ENCODE peak calls at places on chromosomes 11 and 22, in nine cellular contexts. One of them, this sample, is unnamed.

GRCh38 chr11:34869425-34869824 is 46.8 kb downstream of the APIP start:
- DNase-seq in neural crest cell: no peak
- DNase-seq in stomach: no peak
- DNase-seq in choroid plexus epithelial cell: peak
- DNase-seq in progenitor cell of endocrine pancreas: no peak
- DNase-seq in adrenal gland: no peak
- DNase-seq in HFFc6: no peak
- DNase-seq in dorsolateral prefrontal cortex: no peak
- DNase-seq in A673: peak
- DNase-seq in this sample: no peak

GRCh38 chr11:126166413-126166812 is 45.0 kb downstream of the RPUSD4 start:
- DNase-seq in A673: no peak
- DNase-seq in dorsolateral prefrontal cortex: no peak
- DNase-seq in progenitor cell of endocrine pancreas: no peak
- DNase-seq in choroid plexus epithelial cell: no peak
- DNase-seq in adrenal gland: no peak
- DNase-seq in HFFc6: no peak
- DNase-seq in stomach: no peak
- DNase-seq in neural crest cell: no peak
- DNase-seq in this sample: no peak

GRCh38 chr11:77249427-77249826 is 52.1 kb downstream of the GDPD4 start:
- DNase-seq in A673: no peak
- DNase-seq in HFFc6: no peak
- DNase-seq in stomach: no peak
- DNase-seq in choroid plexus epithelial cell: no peak
- DNase-seq in neural crest cell: no peak
- DNase-seq in dorsolateral prefrontal cortex: no peak
- DNase-seq in progenitor cell of endocrine pancreas: no peak
- DNase-seq in adrenal gland: no peak
- DNase-seq in this sample: no peak

GRCh38 chr11:10930224-10930960 is 72.5 kb upstream of the ZBED5 start:
- DNase-seq in stomach: no peak
- DNase-seq in choroid plexus epithelial cell: peak
- DNase-seq in HFFc6: no peak
- DNase-seq in dorsolateral prefrontal cortex: no peak
- DNase-seq in adrenal gland: no peak
- DNase-seq in A673: peak
- DNase-seq in progenitor cell of endocrine pancreas: no peak
- DNase-seq in neural crest cell: no peak
- DNase-seq in this sample: no peak

GRCh38 chr11:109914809-109915653 is 178.2 kb upstream of the ZC3H12C start:
- DNase-seq in dorsolateral prefrontal cortex: no peak
- DNase-seq in progenitor cell of endocrine pancreas: no peak
- DNase-seq in adrenal gland: no peak
- DNase-seq in neural crest cell: no peak
- DNase-seq in A673: no peak
- DNase-seq in choroid plexus epithelial cell: peak
- DNase-seq in HFFc6: no peak
- DNase-seq in stomach: no peak
- DNase-seq in this sample: peak

GRCh38 chr11:76972051-76972450 is 62.1 kb upstream of the B3GNT6 start:
- DNase-seq in adrenal gland: no peak
- DNase-seq in dorsolateral prefrontal cortex: no peak
- DNase-seq in A673: no peak
- DNase-seq in neural crest cell: no peak
- DNase-seq in choroid plexus epithelial cell: no peak
- DNase-seq in progenitor cell of endocrine pancreas: no peak
- DNase-seq in HFFc6: no peak
- DNase-seq in stomach: no peak
- DNase-seq in this sample: no peak

GRCh38 chr11:64000026-64000739 is 13.9 kb downstream of the OTUB1 start:
- DNase-seq in dorsolateral prefrontal cortex: peak
- DNase-seq in neural crest cell: peak
- DNase-seq in A673: peak
- DNase-seq in adrenal gland: peak
- DNase-seq in HFFc6: peak
- DNase-seq in choroid plexus epithelial cell: peak
- DNase-seq in stomach: peak
- DNase-seq in progenitor cell of endocrine pancreas: peak
- DNase-seq in this sample: peak

GRCh38 chr11:15149050-15149449 is 34.3 kb downstream of the INSC start:
- DNase-seq in dorsolateral prefrontal cortex: no peak
- DNase-seq in adrenal gland: no peak
- DNase-seq in stomach: no peak
- DNase-seq in A673: no peak
- DNase-seq in choroid plexus epithelial cell: no peak
- DNase-seq in neural crest cell: no peak
- DNase-seq in progenitor cell of endocrine pancreas: no peak
- DNase-seq in HFFc6: no peak
- DNase-seq in this sample: no peak

GRCh38 chr11:18322818-18323570 is 627 bp downstream of the GTF2H1 start:
- DNase-seq in adrenal gland: no peak
- DNase-seq in neural crest cell: no peak
- DNase-seq in A673: no peak
- DNase-seq in HFFc6: no peak
- DNase-seq in stomach: no peak
- DNase-seq in choroid plexus epithelial cell: no peak
- DNase-seq in progenitor cell of endocrine pancreas: no peak
- DNase-seq in dorsolateral prefrontal cortex: no peak
- DNase-seq in this sample: no peak

GRCh38 chr11:87573708-87574107 is 536.0 kb downstream of the TMEM135 start:
- DNase-seq in progenitor cell of endocrine pancreas: no peak
- DNase-seq in A673: no peak
- DNase-seq in choroid plexus epithelial cell: no peak
- DNase-seq in HFFc6: no peak
- DNase-seq in stomach: no peak
- DNase-seq in neural crest cell: no peak
- DNase-seq in adrenal gland: no peak
- DNase-seq in dorsolateral prefrontal cortex: no peak
- DNase-seq in this sample: no peak

GRCh38 chr22:43188829-43189545 is 2.1 kb upstream of the TTLL12 start:
- DNase-seq in progenitor cell of endocrine pancreas: no peak
- DNase-seq in A673: no peak
- DNase-seq in dorsolateral prefrontal cortex: no peak
- DNase-seq in choroid plexus epithelial cell: no peak
- DNase-seq in HFFc6: no peak
- DNase-seq in stomach: no peak
- DNase-seq in neural crest cell: no peak
- DNase-seq in adrenal gland: no peak
- DNase-seq in this sample: no peak

GRCh38 chr11:111066861-111067260 is 178.7 kb upstream of the POU2AF2 start:
- DNase-seq in adrenal gland: no peak
- DNase-seq in dorsolateral prefrontal cortex: no peak
- DNase-seq in progenitor cell of endocrine pancreas: no peak
- DNase-seq in choroid plexus epithelial cell: no peak
- DNase-seq in A673: no peak
- DNase-seq in HFFc6: no peak
- DNase-seq in stomach: no peak
- DNase-seq in neural crest cell: no peak
- DNase-seq in this sample: no peak

GRCh38 chr11:123381149-123381548 is 48.9 kb upstream of the GRAMD1B start:
- DNase-seq in adrenal gland: no peak
- DNase-seq in progenitor cell of endocrine pancreas: no peak
- DNase-seq in HFFc6: no peak
- DNase-seq in choroid plexus epithelial cell: no peak
- DNase-seq in stomach: no peak
- DNase-seq in dorsolateral prefrontal cortex: no peak
- DNase-seq in A673: no peak
- DNase-seq in neural crest cell: no peak
- DNase-seq in this sample: no peak

GRCh38 chr11:134845474-134846435 is 433.7 kb upstream of the B3GAT1 start:
- DNase-seq in adrenal gland: no peak
- DNase-seq in neural crest cell: no peak
- DNase-seq in choroid plexus epithelial cell: no peak
- DNase-seq in dorsolateral prefrontal cortex: no peak
- DNase-seq in stomach: no peak
- DNase-seq in A673: no peak
- DNase-seq in HFFc6: no peak
- DNase-seq in progenitor cell of endocrine pancreas: no peak
- DNase-seq in this sample: no peak

DNA sequence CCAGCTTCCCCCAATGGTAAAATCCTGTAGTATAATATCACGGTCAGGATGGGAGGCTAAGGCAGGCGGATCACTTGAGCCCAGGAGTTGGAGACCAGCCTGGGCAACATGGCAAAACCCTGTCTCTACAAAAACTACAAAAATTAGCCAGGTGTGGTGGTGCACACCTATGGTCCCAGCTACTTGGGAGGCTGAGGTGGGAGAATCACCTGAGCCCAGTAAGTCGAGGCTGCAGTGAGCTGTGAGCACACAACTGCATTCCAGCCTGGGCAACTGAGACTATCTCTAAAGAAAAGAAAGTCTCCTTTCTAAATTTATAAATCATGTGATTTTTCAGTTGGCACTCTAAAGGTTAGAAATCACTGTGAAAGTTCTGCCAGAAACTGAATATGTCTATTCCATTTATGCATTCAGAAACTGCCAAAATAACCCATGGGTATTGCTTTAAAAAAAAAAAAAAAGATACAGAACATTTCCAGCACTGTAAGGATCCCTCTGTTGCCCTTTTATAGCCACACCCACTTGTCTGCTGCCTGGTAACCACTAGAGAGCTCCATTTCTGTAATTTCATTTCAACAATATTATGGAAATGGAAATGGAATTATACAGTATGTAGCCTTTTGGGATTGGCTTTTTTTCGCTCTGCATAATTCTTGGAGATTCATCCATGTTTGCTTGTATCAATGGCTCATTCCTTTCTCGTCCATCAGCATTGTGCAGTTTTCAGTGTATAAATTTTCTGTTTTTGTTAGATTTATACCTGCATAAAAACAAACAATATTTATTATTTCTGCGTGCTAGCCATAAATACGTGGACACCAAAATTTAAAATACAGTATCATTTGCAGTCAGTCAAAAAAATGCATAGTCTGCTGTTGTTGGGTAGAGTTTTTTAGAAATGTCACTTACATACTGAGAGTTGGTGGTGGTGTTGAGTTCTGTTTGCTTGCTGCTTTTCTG is 9.4 kb downstream of the CDC45 start:
- DNase-seq in progenitor cell of endocrine pancreas: no peak
- DNase-seq in stomach: no peak
- DNase-seq in choroid plexus epithelial cell: peak
- DNase-seq in adrenal gland: peak
- DNase-seq in neural crest cell: no peak
- DNase-seq in HFFc6: no peak
- DNase-seq in A673: no peak
- DNase-seq in dorsolateral prefrontal cortex: no peak
- DNase-seq in this sample: no peak
- TF ChIP-seq CTCF in progenitor cell of endocrine pancreas: no peak
- TF ChIP-seq CTCF in stomach: no peak
- TF ChIP-seq CTCF in choroid plexus epithelial cell: peak
- TF ChIP-seq CTCF in adrenal gland: no peak
- TF ChIP-seq CTCF in neural crest cell: no peak
- TF ChIP-seq CTCF in HFFc6: no peak
- TF ChIP-seq CTCF in A673: peak
- TF ChIP-seq CTCF in dorsolateral prefrontal cortex: no peak
- TF ChIP-seq CTCF in this sample: no peak

GRCh38 chr22:37552560-37553163 is 7.6 kb upstream of the CDC42EP1 start:
- DNase-seq in dorsolateral prefrontal cortex: no peak
- DNase-seq in stomach: no peak
- DNase-seq in HFFc6: peak
- DNase-seq in adrenal gland: no peak
- DNase-seq in A673: no peak
- DNase-seq in choroid plexus epithelial cell: no peak
- DNase-seq in progenitor cell of endocrine pancreas: no peak
- DNase-seq in neural crest cell: no peak
- DNase-seq in this sample: peak

GRCh38 chr22:37547249-37547741 is 13.0 kb upstream of the CDC42EP1 start:
- DNase-seq in A673: no peak
- DNase-seq in HFFc6: no peak
- DNase-seq in progenitor cell of endocrine pancreas: no peak
- DNase-seq in adrenal gland: no peak
- DNase-seq in neural crest cell: no peak
- DNase-seq in stomach: no peak
- DNase-seq in dorsolateral prefrontal cortex: no peak
- DNase-seq in choroid plexus epithelial cell: peak
- DNase-seq in this sample: no peak

GRCh38 chr22:37546436-37547248 is 13.6 kb upstream of the CDC42EP1 start:
- DNase-seq in neural crest cell: no peak
- DNase-seq in adrenal gland: peak
- DNase-seq in progenitor cell of endocrine pancreas: no peak
- DNase-seq in HFFc6: peak
- DNase-seq in stomach: peak
- DNase-seq in dorsolateral prefrontal cortex: no peak
- DNase-seq in A673: no peak
- DNase-seq in choroid plexus epithelial cell: peak
- DNase-seq in this sample: no peak

GRCh38 chr22:37551981-37552380 is 8.3 kb upstream of the CDC42EP1 start:
- DNase-seq in choroid plexus epithelial cell: no peak
- DNase-seq in progenitor cell of endocrine pancreas: no peak
- DNase-seq in neural crest cell: no peak
- DNase-seq in adrenal gland: no peak
- DNase-seq in HFFc6: no peak
- DNase-seq in stomach: no peak
- DNase-seq in A673: no peak
- DNase-seq in dorsolateral prefrontal cortex: no peak
- DNase-seq in this sample: no peak

GRCh38 chr22:37549704-37550059 is 10.6 kb upstream of the CDC42EP1 start:
- DNase-seq in A673: no peak
- DNase-seq in neural crest cell: no peak
- DNase-seq in dorsolateral prefrontal cortex: peak
- DNase-seq in progenitor cell of endocrine pancreas: no peak
- DNase-seq in adrenal gland: peak
- DNase-seq in choroid plexus epithelial cell: peak
- DNase-seq in stomach: peak
- DNase-seq in HFFc6: peak
- DNase-seq in this sample: no peak
- TF ChIP-seq CTCF in A673: no peak
- TF ChIP-seq CTCF in neural crest cell: no peak
- TF ChIP-seq CTCF in dorsolateral prefrontal cortex: peak
- TF ChIP-seq CTCF in progenitor cell of endocrine pancreas: peak
- TF ChIP-seq CTCF in adrenal gland: peak
- TF ChIP-seq CTCF in choroid plexus epithelial cell: peak
- TF ChIP-seq CTCF in stomach: no peak
- TF ChIP-seq CTCF in HFFc6: peak
- TF ChIP-seq CTCF in this sample: no peak

GRCh38 chr11:114953039-114953438 is 274.7 kb downstream of the NXPE2 start:
- DNase-seq in A673: no peak
- DNase-seq in neural crest cell: no peak
- DNase-seq in dorsolateral prefrontal cortex: no peak
- DNase-seq in stomach: no peak
- DNase-seq in progenitor cell of endocrine pancreas: no peak
- DNase-seq in choroid plexus epithelial cell: no peak
- DNase-seq in adrenal gland: no peak
- DNase-seq in HFFc6: no peak
- DNase-seq in this sample: no peak
- TF ChIP-seq CTCF in A673: peak
- TF ChIP-seq CTCF in neural crest cell: peak
- TF ChIP-seq CTCF in dorsolateral prefrontal cortex: no peak
- TF ChIP-seq CTCF in stomach: no peak
- TF ChIP-seq CTCF in progenitor cell of endocrine pancreas: no peak
- TF ChIP-seq CTCF in choroid plexus epithelial cell: no peak
- TF ChIP-seq CTCF in adrenal gland: no peak
- TF ChIP-seq CTCF in HFFc6: no peak
- TF ChIP-seq CTCF in this sample: no peak

DNA sequence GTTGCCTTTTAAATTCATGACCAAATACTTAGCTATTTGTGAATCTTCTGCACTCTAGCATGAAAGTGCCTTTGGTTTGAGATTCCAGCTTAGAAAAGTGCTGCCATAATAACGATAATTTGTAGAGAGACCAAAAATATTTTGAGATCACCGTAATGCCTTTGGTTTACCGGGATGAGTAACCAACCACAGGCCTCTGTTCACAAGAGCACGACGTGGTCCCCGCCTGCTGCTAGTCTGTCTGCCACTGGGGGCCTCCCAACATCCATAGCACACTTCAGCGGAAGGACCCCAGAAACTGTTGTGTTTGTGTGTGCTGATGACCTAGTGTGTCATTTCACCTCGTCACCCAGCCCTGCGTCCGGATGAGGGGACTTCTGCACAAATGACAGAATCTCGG is 67.0 kb upstream of the RASSF10 start:
- DNase-seq in A673: no peak
- DNase-seq in stomach: no peak
- DNase-seq in progenitor cell of endocrine pancreas: no peak
- DNase-seq in dorsolateral prefrontal cortex: no peak
- DNase-seq in choroid plexus epithelial cell: no peak
- DNase-seq in HFFc6: no peak
- DNase-seq in neural crest cell: no peak
- DNase-seq in adrenal gland: no peak
- DNase-seq in this sample: no peak
- TF ChIP-seq CTCF in A673: no peak
- TF ChIP-seq CTCF in stomach: no peak
- TF ChIP-seq CTCF in progenitor cell of endocrine pancreas: peak
- TF ChIP-seq CTCF in dorsolateral prefrontal cortex: no peak
- TF ChIP-seq CTCF in choroid plexus epithelial cell: no peak
- TF ChIP-seq CTCF in HFFc6: no peak
- TF ChIP-seq CTCF in neural crest cell: no peak
- TF ChIP-seq CTCF in adrenal gland: no peak
- TF ChIP-seq CTCF in this sample: no peak